ENCODE peak calls at places on chromosome 7, in ten cellular contexts. B is activated CD4-positive, alpha-beta memory T cell treated with anti-CD3 and anti-CD28 coated beads for 36 hours; M is GM06990; Y is cardiac muscle cell; K is stimulated activated CD8-positive, alpha-beta memory T cell treated with anti-CD3 and anti-CD28 coated beads, Interleukin-15, amount 100 ng/mL, for 48 hours; T is retina; E is KBM-7; Z is nucleus accumbens; C is left cardiac atrium; S is AG08395. D is an unnamed sample.

GRCh38 chr7:123570390-123571182 is 13.0 kb upstream of the NDUFA5 start:
- DNase-seq in K (no peak), S (no peak), E (no peak), M (no peak), Y (no peak), T (no peak), C (no peak), B (no peak), Z (no peak), D (no peak)

GRCh38 chr7:78850093-78850740 is 603.2 kb downstream of the MAGI2 start:
- DNase-seq in Z (no peak), E (no peak), K (no peak), C (no peak), M (no peak), T (no peak), B (no peak), S (no peak), Y (no peak), D (no peak)

GRCh38 chr7:111682576-111683372 is 120.5 kb upstream of the IMMP2L start:
- DNase-seq in T (no peak), M (no peak), B (no peak), C (no peak), K (no peak), E (no peak), Y (no peak), Z (no peak), S (no peak), D (no peak)

GRCh38 chr7:133931053-133931452 is 196.1 kb upstream of the LRGUK start:
- DNase-seq in K (no peak), Y (no peak), T (no peak), S (no peak), Z (no peak), M (no peak), C (no peak), B (no peak), E (no peak), D (no peak)

GRCh38 chr7:112587504-112587903 is 106.7 kb downstream of the LSMEM1 start:
- DNase-seq in B (no peak), C (no peak), K (no peak), E (no peak), S (no peak), M (no peak), Y (no peak), T (no peak), Z (no peak), D (no peak)

GRCh38 chr7:130627775-130628174 is 40.8 kb downstream of the COPG2 start:
- DNase-seq in C (no peak), K (no peak), S (no peak), M (no peak), E (no peak), B (peak), Y (no peak), T (no peak), Z (no peak), D (no peak)

GRCh38 chr7:684416-684815 is 42.1 kb upstream of the DNAAF5 start:
- DNase-seq in Y (no peak), C (no peak), M (no peak), T (no peak), E (no peak), B (no peak), Z (no peak), S (no peak), K (no peak), D (no peak)

GRCh38 chr7:105821527-105821926 is 54.9 kb downstream of the ATXN7L1 start:
- DNase-seq in B (no peak), S (no peak), Y (no peak), T (no peak), Z (no peak), C (no peak), K (no peak), E (no peak), M (no peak), D (no peak)

GRCh38 chr7:140656548-140657515 is 15.9 kb upstream of the ADCK2 start:
- DNase-seq in M (peak), Z (no peak), E (peak), B (peak), Y (peak), K (no peak), T (no peak), S (peak), C (peak), D (no peak)

GRCh38 chr7:133668296-133669060 is 415.6 kb downstream of the EXOC4 start:
- DNase-seq in M (no peak), S (no peak), B (no peak), Y (no peak), C (no peak), E (no peak), T (no peak), K (no peak), Z (no peak), D (no peak)

GRCh38 chr7:7579638-7580037 is 13.0 kb downstream of the MIOS start:
- DNase-seq in T (no peak), S (no peak), K (no peak), B (no peak), M (no peak), Y (no peak), Z (no peak), E (no peak), C (no peak), D (no peak)

GRCh38 chr7:21980921-21981320 is 35.2 kb upstream of the CDCA7L start:
- DNase-seq in M (no peak), T (no peak), Y (no peak), S (no peak), K (no peak), C (no peak), Z (no peak), E (no peak), B (no peak), D (no peak)

GRCh38 chr7:18978108-18978495 is 139.3 kb downstream of the TWIST1 start:
- DNase-seq in K (no peak), Z (no peak), Y (no peak), E (no peak), C (no peak), M (no peak), S (peak), B (no peak), T (no peak), D (no peak)

GRCh38 chr7:16817536-16817935 is 12.7 kb upstream of the AGR2 start:
- DNase-seq in B (no peak), E (peak), C (no peak), Y (no peak), S (peak), K (no peak), T (no peak), Z (no peak), M (no peak), D (no peak)

GRCh38 chr7:102117743-102118142 is 168.9 kb upstream of the SH2B2 start:
- DNase-seq in B (no peak), Z (no peak), E (no peak), T (no peak), K (no peak), S (peak), C (no peak), M (no peak), Y (no peak), D (no peak)